ENCODE peak calls at places on chromosome 17, in seven cellular contexts. U is left lung; J is cardiac muscle cell; A is stomach; Y is heart right ventricle; X is effector memory CD4-positive, alpha-beta T cell; Q is A549. R is an unnamed sample. For H3K4me1 and H3K9me3, the result is how much of the 10 kb centered on the place peaks cover.

GRCh38 chr17:43019418-43019817 is 2.8 kb downstream of the VAT1 start:
- DNase-seq in U (no peak), J (no peak), A (no peak), Y (no peak), X (no peak), Q (no peak), R (no peak)

GRCh38 chr17:43556292-43556691 is 10.2 kb upstream of the ETV4 start:
- DNase-seq in U (no peak), J (peak), A (peak), Y (no peak), X (no peak), Q (peak), R (no peak)

GRCh38 chr17:75155191-75155601 is 884 bp upstream of the JPT1 start:
- DNase-seq in U (no peak), J (no peak), A (no peak), Y (no peak), X (no peak), Q (no peak), R (no peak)

GRCh38 chr17:76492989-76493501 is 8.2 kb downstream of the RHBDF2 start:
- DNase-seq in U (peak), J (peak), A (peak), Y (peak), X (no peak), Q (no peak), R (no peak)

GRCh38 chr17:17774009-17774881 is 62.5 kb downstream of the SREBF1 start:
- DNase-seq in U (no peak), J (peak), A (peak), Y (no peak), X (no peak), Q (peak), R (no peak)

GRCh38 chr17:65848751-65849150 is 287.3 kb upstream of the AXIN2 start:
- DNase-seq in U (no peak), J (no peak), A (no peak), Y (no peak), X (no peak), Q (no peak), R (no peak)

GRCh38 chr17:49708515-49709161 is 874 bp upstream of the SLC35B1 start:
- DNase-seq in U (no peak), J (no peak), A (no peak), Y (no peak), X (no peak), Q (no peak), R (no peak)

GRCh38 chr17:8153550-8153956 is 1.3 kb upstream of the PER1 start:
- DNase-seq in U (peak), J (peak), A (peak), Y (peak), X (no peak), Q (peak), R (peak)

GRCh38 chr17:67171560-67171959 is 73.4 kb downstream of the HELZ start:
- DNase-seq in U (no peak), J (no peak), A (no peak), Y (no peak), X (no peak), Q (no peak), R (no peak)

GRCh38 chr17:80894439-80894721 is 97.3 kb upstream of the CHMP6 start:
- DNase-seq in U (no peak), J (no peak), A (no peak), Y (no peak), X (no peak), Q (peak), R (no peak)

GRCh38 chr17:28090551-28090950 is 48.1 kb downstream of the NLK start:
- DNase-seq in U (no peak), J (no peak), A (no peak), Y (no peak), X (no peak), Q (no peak), R (no peak)

GRCh38 chr17:75064460-75064859 is 17.4 kb downstream of the KCTD2 start:
- DNase-seq in U (no peak), J (no peak), A (no peak), Y (no peak), X (no peak), Q (no peak), R (no peak)

GRCh38 chr17:11300738-11301137 is 59.7 kb downstream of the SHISA6 start:
- DNase-seq in U (no peak), J (no peak), A (no peak), Y (no peak), X (no peak), Q (no peak), R (no peak)

GRCh38 chr17:3814361-3814760 is 13.4 kb upstream of the ITGAE start:
- DNase-seq in U (no peak), J (no peak), A (no peak), Y (no peak), X (no peak), Q (no peak), R (no peak)

GRCh38 chr17:50352072-50352692 is 6.3 kb downstream of the XYLT2 start:
- DNase-seq in U (no peak), J (no peak), A (peak), Y (no peak), X (no peak), Q (no peak), R (no peak)

GRCh38 chr17:66365204-66365524 is 62.8 kb downstream of the PRKCA start:
- DNase-seq in U (no peak), J (peak), A (no peak), Y (no peak), X (no peak), Q (no peak), R (no peak)

GRCh38 chr17:60601443-60602384 is 1.7 kb downstream of the PPM1D start:
- DNase-seq in U (no peak), J (peak), A (peak), Y (no peak), X (peak), Q (peak), R (peak)

GRCh38 chr17:43940630-43941029 is 1.6 kb downstream of the PPY start:
- DNase-seq in U (no peak), J (peak), A (no peak), Y (no peak), X (no peak), Q (peak), R (no peak)

GRCh38 chr17:33750943-33751701 is 458.0 kb upstream of the ASIC2 start:
- DNase-seq in U (no peak), J (peak), A (peak), Y (peak), X (peak), Q (peak), R (peak)

GRCh38 chr17:21041753-21042433 is 918 bp downstream of the USP22 start:
- DNase-seq in U (peak), J (peak), A (peak), Y (peak), X (peak), Q (peak), R (peak)

GRCh38 chr17:68290955-68291835 is at the start of the genes ARSG and SLC16A6:
- DNase-seq in U (peak), J (peak), A (peak), Y (peak), X (peak), Q (peak), R (peak)

GRCh38 chr17:16814439-16814838 is 124.4 kb downstream of the CCDC144A start:
- DNase-seq in U (no peak), J (no peak), A (no peak), Y (no peak), X (no peak), Q (no peak), R (no peak)

GRCh38 chr17:79440251-79440650 is 170.6 kb downstream of the RBFOX3 start:
- DNase-seq in U (peak), J (no peak), A (no peak), Y (no peak), X (no peak), Q (no peak), R (no peak)

GRCh38 chr17:58242171-58242784 is 3.9 kb downstream of the LPO start:
- DNase-seq in U (no peak), J (no peak), A (no peak), Y (no peak), X (no peak), Q (no peak), R (no peak)

GRCh38 chr17:49674507-49674906 is 3.4 kb downstream of the SPOP start:
- DNase-seq in U (no peak), J (no peak), A (no peak), Y (no peak), X (no peak), Q (no peak), R (no peak)

GRCh38 chr17:76082326-76083251 is 3.6 kb downstream of the ZACN start:
- DNase-seq in U (peak), J (no peak), A (no peak), Y (no peak), X (no peak), Q (no peak), R (no peak)

GRCh38 chr17:82300707-82301270 is 16.6 kb downstream of the CD7 start:
- DNase-seq in U (peak), J (peak), A (peak), Y (peak), X (no peak), Q (peak), R (peak)

GRCh38 chr17:51585514-51586104 is 325.3 kb downstream of the UTP18 start:
- DNase-seq in U (no peak), J (no peak), A (peak), Y (no peak), X (no peak), Q (peak), R (no peak)

GRCh38 chr17:50769884-50770283 is 2.6 kb upstream of the ANKRD40CL start:
- DNase-seq in U (no peak), J (no peak), A (no peak), Y (no peak), X (no peak), Q (no peak), R (no peak)

GRCh38 chr17:44767493-44767892 is 8.7 kb downstream of the ADAM11 start:
- DNase-seq in U (peak), J (no peak), A (no peak), Y (no peak), X (no peak), Q (no peak), R (no peak)

GRCh38 chr17:40018211-40019121 is 3.2 kb downstream of the CSF3 start:
- DNase-seq in U (peak), J (peak), A (no peak), Y (peak), X (no peak), Q (no peak), R (no peak)

GRCh38 chr17:22515599-22515998 is 823.3 kb downstream of the KCNJ18 start:
- DNase-seq in U (no peak), J (no peak), A (no peak), Y (no peak), X (no peak), Q (no peak), R (no peak)

GRCh38 chr17:34387566-34387965 is 24.5 kb upstream of the CCL1 start:
- DNase-seq in U (no peak), J (no peak), A (no peak), Y (no peak), X (no peak), Q (no peak), R (no peak)

GRCh38 chr17:7235693-7236665 is 1.7 kb upstream of the DVL2 start:
- DNase-seq in U (no peak), J (peak), A (no peak), Y (no peak), X (no peak), Q (no peak), R (no peak)

GRCh38 chr17:145671-146541 is 8.5 kb downstream of the SCGB1C2 start:
- DNase-seq in U (peak), J (no peak), A (peak), Y (no peak), X (no peak), Q (no peak), R (peak)

GRCh38 chr17:27940503-27940902 is 47.3 kb upstream of the LYRM9 start:
- DNase-seq in U (no peak), J (no peak), A (no peak), Y (no peak), X (no peak), Q (no peak), R (no peak)

GRCh38 chr17:39661044-39661406 is 4.1 kb upstream of the TCAP start:
- DNase-seq in U (no peak), J (no peak), A (no peak), Y (peak), X (no peak), Q (no peak), R (no peak)

GRCh38 chr17:32155896-32156295 is 13.6 kb downstream of the RHOT1 start:
- DNase-seq in U (no peak), J (no peak), A (no peak), Y (no peak), X (no peak), Q (no peak), R (no peak)

GRCh38 chr17:32156656-32157055 is 14.4 kb downstream of the RHOT1 start:
- DNase-seq in U (no peak), J (no peak), A (no peak), Y (no peak), X (no peak), Q (no peak), R (no peak)

GRCh38 chr17:32158870-32159585 is 16.7 kb downstream of the RHOT1 start:
- DNase-seq in U (no peak), J (no peak), A (no peak), Y (peak), X (no peak), Q (no peak), R (no peak)

GRCh38 chr17:32159586-32160438 is 17.5 kb downstream of the RHOT1 start:
- DNase-seq in U (no peak), J (no peak), A (no peak), Y (no peak), X (no peak), Q (no peak), R (no peak)

DNA sequence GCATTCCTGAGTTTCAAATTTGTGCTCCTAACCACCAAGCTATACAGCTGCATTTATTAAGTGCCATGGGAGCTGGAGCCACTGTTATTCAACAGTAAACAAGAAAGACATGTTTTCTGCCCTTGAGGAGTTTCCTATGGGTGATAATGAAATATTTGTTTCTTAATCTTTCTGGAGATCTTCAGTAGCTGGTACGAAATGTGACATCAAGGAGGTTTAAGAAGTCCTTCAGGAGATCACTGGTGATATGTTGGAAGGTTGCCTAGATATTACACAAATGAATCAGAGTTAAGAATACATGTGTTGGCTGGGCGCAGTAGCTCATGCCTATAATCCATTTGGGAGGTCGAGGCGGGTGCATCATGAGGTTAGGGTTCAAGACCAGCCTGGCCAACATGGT is 14.9 kb downstream of the RHOT1 start:
- DNase-seq in U (no peak), J (peak), A (no peak), Y (no peak), X (no peak), Q (no peak), R (no peak)
- H3K4me1 ChIP-seq in U (under half), J (under half), A (under half), Y (under half), X (under half), Q (under half), R (under half)

GRCh38 chr17:64386412-64387144 is 4.1 kb downstream of the PECAM1 start:
- DNase-seq in U (no peak), J (peak), A (no peak), Y (no peak), X (no peak), Q (no peak), R (no peak)

GRCh38 chr17:64385187-64386083 is 5.2 kb downstream of the PECAM1 start:
- DNase-seq in U (no peak), J (peak), A (no peak), Y (peak), X (no peak), Q (peak), R (peak)

GRCh38 chr17:64382184-64382583 is 8.5 kb downstream of the PECAM1 start:
- DNase-seq in U (no peak), J (no peak), A (no peak), Y (no peak), X (no peak), Q (no peak), R (no peak)

GRCh38 chr17:64387145-64387473 is 3.6 kb downstream of the PECAM1 start:
- DNase-seq in U (no peak), J (no peak), A (no peak), Y (no peak), X (no peak), Q (no peak), R (no peak)

GRCh38 chr17:64384253-64385186 is 6.1 kb downstream of the PECAM1 start:
- DNase-seq in U (no peak), J (no peak), A (peak), Y (no peak), X (no peak), Q (peak), R (no peak)
- H3K4me3 ChIP-seq in U (no peak), J (no peak), A (no peak), Y (peak), X (no peak), Q (no peak), R (no peak)

GRCh38 chr17:54455251-54455868 is 445.3 kb upstream of the TOM1L1 start:
- DNase-seq in U (no peak), J (no peak), A (no peak), Y (no peak), X (no peak), Q (peak), R (no peak)

GRCh38 chr17:54451051-54451450 is 449.6 kb upstream of the TOM1L1 start:
- DNase-seq in U (no peak), J (no peak), A (no peak), Y (no peak), X (no peak), Q (no peak), R (no peak)

DNA sequence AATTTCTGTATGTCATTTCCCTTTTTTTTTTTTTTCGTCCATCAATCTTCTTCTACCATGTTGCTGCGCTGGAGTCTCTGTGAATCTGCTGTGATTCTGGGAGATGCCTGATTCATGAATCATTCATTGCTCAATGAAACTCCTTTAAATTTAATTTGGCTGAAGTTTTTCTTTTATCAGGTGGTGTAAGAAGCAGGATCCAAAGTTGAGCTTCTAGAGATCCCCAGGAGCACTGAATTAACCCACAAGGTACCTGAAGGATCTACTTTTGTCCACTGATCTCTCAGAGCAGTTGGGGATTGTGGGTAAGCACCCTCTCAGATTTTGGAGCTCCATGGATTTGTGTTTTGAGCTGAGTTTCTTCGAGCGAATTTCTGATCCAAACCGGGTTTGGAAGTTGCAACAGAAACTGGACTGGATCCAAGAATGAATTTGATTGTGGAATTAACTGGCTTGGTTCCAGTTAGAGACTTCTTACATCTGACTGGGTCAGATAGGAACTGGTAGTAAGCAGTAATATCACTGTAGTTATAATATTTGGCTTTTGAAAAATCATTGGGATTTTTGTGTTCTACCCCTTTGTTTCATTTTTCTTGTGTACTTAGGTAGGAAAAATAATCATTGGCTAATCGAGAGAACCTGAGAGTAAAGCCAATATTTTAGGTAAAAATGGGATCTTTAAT is 447.8 kb upstream of the TOM1L1 start:
- DNase-seq in U (no peak), J (no peak), A (no peak), Y (no peak), X (no peak), Q (no peak), R (no peak)
- H3K9me3 ChIP-seq in U (under half), J (under half), A (under half), Y (under half), X (under half), Q (under half), R (under half)

GRCh38 chr17:48576479-48577309 is 1.5 kb downstream of the HOXB4 start:
- DNase-seq in U (no peak), J (peak), A (no peak), Y (no peak), X (no peak), Q (no peak), R (no peak)

GRCh38 chr17:48579738-48580543 is 1.8 kb upstream of the HOXB4 start:
- DNase-seq in U (no peak), J (no peak), A (no peak), Y (no peak), X (no peak), Q (no peak), R (no peak)

GRCh38 chr17:48577330-48577945 is 712 bp downstream of the HOXB4 start:
- DNase-seq in U (no peak), J (no peak), A (no peak), Y (no peak), X (no peak), Q (no peak), R (no peak)

GRCh38 chr17:48578616-48579560 is 738 bp upstream of the HOXB4 start:
- DNase-seq in U (no peak), J (no peak), A (no peak), Y (no peak), X (no peak), Q (no peak), R (no peak)

GRCh38 chr17:48577946-48578615 is at the start of gene HOXB4:
- DNase-seq in U (peak), J (no peak), A (peak), Y (peak), X (peak), Q (no peak), R (peak)
- H3K4me1 ChIP-seq in U (under half), J (under half), A (under half), Y (under half), X (under half), Q (under half), R (under half)

R was measured in CD8-positive, alpha-beta T cell.